ENCODE peak calls at places on chromosomes 11 and 22, in six cellular contexts. E is neural progenitor cell; R is IMR-90; K is OCI-LY7; B is stimulated activated CD4-positive, alpha-beta T cell treated with anti-CD3 and anti-CD28 coated beads, Interleukin-15, amount 100 ng/mL, for 1 hour; Q is cardiac muscle cell. F is an unnamed sample.

GRCh38 chr11:96168623-96169022 is 174.4 kb downstream of the MAML2 start:
- DNase-seq in E (no peak), R (peak), K (no peak), B (no peak), Q (peak), F (no peak)

GRCh38 chr11:118885831-118886571 is 2.3 kb downstream of the CXCR5 start:
- DNase-seq in E (no peak), R (no peak), K (no peak), B (no peak), Q (no peak), F (no peak)

GRCh38 chr11:94586546-94586945 is 19.4 kb downstream of the PIWIL4 start:
- DNase-seq in E (no peak), R (no peak), K (no peak), B (no peak), Q (no peak), F (no peak)

GRCh38 chr22:35381424-35381772 is 502 bp downstream of the HMOX1 start:
- DNase-seq in E (no peak), R (no peak), K (no peak), B (no peak), Q (no peak), F (no peak)

GRCh38 chr11:45238724-45239123 is 47.4 kb downstream of the SYT13 start:
- DNase-seq in E (no peak), R (peak), K (no peak), B (no peak), Q (peak), F (no peak)

GRCh38 chr11:102226702-102227101 is 90.6 kb upstream of the BIRC3 start:
- DNase-seq in E (no peak), R (peak), K (no peak), B (no peak), Q (peak), F (no peak)

GRCh38 chr11:876550-876949 is 33.9 kb downstream of the TSPAN4 start:
- DNase-seq in E (no peak), R (peak), K (no peak), B (no peak), Q (no peak), F (no peak)

GRCh38 chr11:1348748-1349073 is 39.3 kb upstream of the TOLLIP start:
- DNase-seq in E (no peak), R (no peak), K (no peak), B (no peak), Q (no peak), F (no peak)

GRCh38 chr11:12841946-12842630 is 167.0 kb upstream of the RASSF10 start:
- DNase-seq in E (peak), R (peak), K (peak), B (no peak), Q (peak), F (no peak)

GRCh38 chr11:45811109-45811435 is 6.1 kb downstream of the SLC35C1 start:
- DNase-seq in E (no peak), R (no peak), K (no peak), B (no peak), Q (no peak), F (no peak)

GRCh38 chr11:79374707-79375106 is 66.1 kb downstream of the TENM4 start:
- DNase-seq in E (peak), R (no peak), K (no peak), B (no peak), Q (no peak), F (no peak)

GRCh38 chr11:41868606-41869005 is 409.2 kb upstream of the LRRC4C start:
- DNase-seq in E (no peak), R (no peak), K (no peak), B (no peak), Q (no peak), F (no peak)

GRCh38 chr22:37741312-37741795 is 44.5 kb downstream of the TRIOBP start:
- DNase-seq in E (peak), R (peak), K (no peak), B (no peak), Q (peak), F (no peak)

GRCh38 chr22:37764622-37765021 is 43.1 kb upstream of the GCAT start:
- DNase-seq in E (no peak), R (no peak), K (no peak), B (no peak), Q (no peak), F (peak)

F was measured in Karpas-422.